ENCODE peak calls at places on chromosomes 7 and 10, in seven cellular contexts. One of them, this sample, is unnamed.

GRCh38 chr10:13089345-13089744 is 10.6 kb upstream of the OPTN start:
- DNase-seq in IMR-90: no peak
- DNase-seq in GM23248: no peak
- DNase-seq in K562: no peak
- DNase-seq in HCT116: no peak
- DNase-seq in neural progenitor cell: no peak
- DNase-seq in A549: no peak
- DNase-seq in this sample: no peak

GRCh38 chr10:49448924-49449323 is 53.0 kb upstream of the DRGX start:
- DNase-seq in IMR-90: no peak
- DNase-seq in GM23248: peak
- DNase-seq in K562: no peak
- DNase-seq in HCT116: no peak
- DNase-seq in neural progenitor cell: no peak
- DNase-seq in A549: no peak
- DNase-seq in this sample: no peak

GRCh38 chr10:35058134-35058533 is 32.0 kb downstream of the CUL2 start:
- DNase-seq in IMR-90: peak
- DNase-seq in GM23248: peak
- DNase-seq in K562: no peak
- DNase-seq in HCT116: no peak
- DNase-seq in neural progenitor cell: no peak
- DNase-seq in A549: peak
- DNase-seq in this sample: peak

GRCh38 chr10:9045311-9045710 is 990.8 kb downstream of the GATA3 start:
- DNase-seq in IMR-90: no peak
- DNase-seq in GM23248: no peak
- DNase-seq in K562: no peak
- DNase-seq in HCT116: no peak
- DNase-seq in neural progenitor cell: no peak
- DNase-seq in A549: no peak
- DNase-seq in this sample: no peak

GRCh38 chr10:5873515-5873995 is 16.1 kb downstream of the ANKRD16 start:
- DNase-seq in IMR-90: peak
- DNase-seq in GM23248: peak
- DNase-seq in K562: peak
- DNase-seq in HCT116: peak
- DNase-seq in neural progenitor cell: peak
- DNase-seq in A549: peak
- DNase-seq in this sample: peak

GRCh38 chr10:13827418-13827817 is 240.7 kb downstream of the PRPF18 start:
- DNase-seq in IMR-90: peak
- DNase-seq in GM23248: no peak
- DNase-seq in K562: no peak
- DNase-seq in HCT116: no peak
- DNase-seq in neural progenitor cell: no peak
- DNase-seq in A549: no peak
- DNase-seq in this sample: no peak

GRCh38 chr10:5945561-5946418 is 31.6 kb downstream of the IL15RA start:
- DNase-seq in IMR-90: peak
- DNase-seq in GM23248: peak
- DNase-seq in K562: no peak
- DNase-seq in HCT116: no peak
- DNase-seq in neural progenitor cell: no peak
- DNase-seq in A549: no peak
- DNase-seq in this sample: no peak

GRCh38 chr10:11142809-11143208 is 125.1 kb downstream of the CELF2 start:
- DNase-seq in IMR-90: no peak
- DNase-seq in GM23248: no peak
- DNase-seq in K562: no peak
- DNase-seq in HCT116: no peak
- DNase-seq in neural progenitor cell: no peak
- DNase-seq in A549: no peak
- DNase-seq in this sample: no peak

GRCh38 chr7:158910254-158911053 is 54.1 kb downstream of the DYNC2I1 start:
- DNase-seq in IMR-90: no peak
- DNase-seq in GM23248: no peak
- DNase-seq in K562: peak
- DNase-seq in HCT116: no peak
- DNase-seq in neural progenitor cell: no peak
- DNase-seq in A549: no peak
- DNase-seq in this sample: no peak

GRCh38 chr7:103142494-103142893 is 6.4 kb downstream of the NAPEPLD start:
- DNase-seq in IMR-90: no peak
- DNase-seq in GM23248: no peak
- DNase-seq in K562: no peak
- DNase-seq in HCT116: no peak
- DNase-seq in neural progenitor cell: no peak
- DNase-seq in A549: no peak
- DNase-seq in this sample: no peak

GRCh38 chr7:141039366-141039765 is 24.6 kb upstream of the MRPS33 start:
- DNase-seq in IMR-90: peak
- DNase-seq in GM23248: peak
- DNase-seq in K562: peak
- DNase-seq in HCT116: no peak
- DNase-seq in neural progenitor cell: no peak
- DNase-seq in A549: peak
- DNase-seq in this sample: no peak

GRCh38 chr10:97828721-97829120 is 20.9 kb upstream of the GOLGA7B start:
- DNase-seq in IMR-90: no peak
- DNase-seq in GM23248: no peak
- DNase-seq in K562: no peak
- DNase-seq in HCT116: no peak
- DNase-seq in neural progenitor cell: no peak
- DNase-seq in A549: no peak
- DNase-seq in this sample: no peak

GRCh38 chr10:29386347-29386999 is 97.6 kb downstream of the LYZL1 start:
- DNase-seq in IMR-90: peak
- DNase-seq in GM23248: peak
- DNase-seq in K562: peak
- DNase-seq in HCT116: no peak
- DNase-seq in neural progenitor cell: peak
- DNase-seq in A549: peak
- DNase-seq in this sample: peak

GRCh38 chr7:106870528-106870927 is 5.4 kb downstream of the PIK3CG start:
- DNase-seq in IMR-90: no peak
- DNase-seq in GM23248: no peak
- DNase-seq in K562: no peak
- DNase-seq in HCT116: no peak
- DNase-seq in neural progenitor cell: no peak
- DNase-seq in A549: no peak
- DNase-seq in this sample: no peak

GRCh38 chr7:106870983-106871410 is 5.9 kb downstream of the PIK3CG start:
- DNase-seq in IMR-90: peak
- DNase-seq in GM23248: peak
- DNase-seq in K562: no peak
- DNase-seq in HCT116: no peak
- DNase-seq in neural progenitor cell: no peak
- DNase-seq in A549: no peak
- DNase-seq in this sample: no peak

GRCh38 chr7:106869954-106870353 is 4.9 kb downstream of the PIK3CG start:
- DNase-seq in IMR-90: no peak
- DNase-seq in GM23248: no peak
- DNase-seq in K562: no peak
- DNase-seq in HCT116: no peak
- DNase-seq in neural progenitor cell: no peak
- DNase-seq in A549: no peak
- DNase-seq in this sample: no peak

GRCh38 chr7:106872763-106873162 is 7.7 kb downstream of the PIK3CG start:
- DNase-seq in IMR-90: no peak
- DNase-seq in GM23248: no peak
- DNase-seq in K562: no peak
- DNase-seq in HCT116: no peak
- DNase-seq in neural progenitor cell: no peak
- DNase-seq in A549: no peak
- DNase-seq in this sample: no peak

GRCh38 chr7:106871793-106872571 is 6.9 kb downstream of the PIK3CG start:
- DNase-seq in IMR-90: no peak
- DNase-seq in GM23248: no peak
- DNase-seq in K562: no peak
- DNase-seq in HCT116: no peak
- DNase-seq in neural progenitor cell: no peak
- DNase-seq in A549: no peak
- DNase-seq in this sample: no peak
- H3K4me2 ChIP-seq in IMR-90: no peak
- H3K4me2 ChIP-seq in GM23248: no peak
- H3K4me2 ChIP-seq in K562: peak
- H3K4me2 ChIP-seq in HCT116: no peak
- H3K4me2 ChIP-seq in neural progenitor cell: no peak
- H3K4me2 ChIP-seq in A549: no peak
- H3K4me2 ChIP-seq in this sample: no peak

GRCh38 chr7:132318338-132319318 is 257.6 kb downstream of the PLXNA4 start:
- DNase-seq in IMR-90: peak
- DNase-seq in GM23248: peak
- DNase-seq in K562: peak
- DNase-seq in HCT116: peak
- DNase-seq in neural progenitor cell: peak
- DNase-seq in A549: peak
- DNase-seq in this sample: peak
- H3K4me2 ChIP-seq in IMR-90: no peak
- H3K4me2 ChIP-seq in GM23248: no peak
- H3K4me2 ChIP-seq in K562: no peak
- H3K4me2 ChIP-seq in HCT116: peak
- H3K4me2 ChIP-seq in neural progenitor cell: peak
- H3K4me2 ChIP-seq in A549: peak
- H3K4me2 ChIP-seq in this sample: no peak

GRCh38 chr10:92238062-92238585 is 52.8 kb downstream of the CPEB3 start:
- DNase-seq in IMR-90: no peak
- DNase-seq in GM23248: no peak
- DNase-seq in K562: no peak
- DNase-seq in HCT116: no peak
- DNase-seq in neural progenitor cell: no peak
- DNase-seq in A549: no peak
- DNase-seq in this sample: no peak
- H3K4me2 ChIP-seq in IMR-90: no peak
- H3K4me2 ChIP-seq in GM23248: no peak
- H3K4me2 ChIP-seq in K562: peak
- H3K4me2 ChIP-seq in HCT116: peak
- H3K4me2 ChIP-seq in neural progenitor cell: no peak
- H3K4me2 ChIP-seq in A549: no peak
- H3K4me2 ChIP-seq in this sample: peak

GRCh38 chr10:50561816-50562215 is 61.9 kb downstream of the SGMS1 start:
- DNase-seq in IMR-90: no peak
- DNase-seq in GM23248: no peak
- DNase-seq in K562: peak
- DNase-seq in HCT116: no peak
- DNase-seq in neural progenitor cell: no peak
- DNase-seq in A549: no peak
- DNase-seq in this sample: peak
- H3K4me2 ChIP-seq in IMR-90: peak
- H3K4me2 ChIP-seq in GM23248: peak
- H3K4me2 ChIP-seq in K562: no peak
- H3K4me2 ChIP-seq in HCT116: no peak
- H3K4me2 ChIP-seq in neural progenitor cell: no peak
- H3K4me2 ChIP-seq in A549: no peak
- H3K4me2 ChIP-seq in this sample: no peak

DNA sequence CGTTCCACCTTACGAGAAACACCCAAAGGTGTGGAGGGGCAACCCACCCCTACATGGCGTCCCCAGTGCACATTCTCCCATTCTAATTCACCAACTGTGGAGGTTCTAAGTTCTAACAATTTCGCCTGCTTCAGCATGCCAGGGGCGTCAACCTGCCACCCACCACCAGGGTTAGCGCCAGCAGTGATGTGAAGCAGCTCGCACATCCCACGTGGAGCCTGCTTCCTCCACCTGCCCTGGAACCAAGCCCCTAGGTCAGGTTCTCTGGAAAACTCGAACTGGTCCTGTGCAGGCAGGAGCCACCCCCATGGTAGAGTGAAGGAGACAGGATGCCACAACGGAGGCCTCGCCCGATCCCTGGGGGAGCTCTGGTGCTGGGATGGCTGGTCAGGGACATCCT is 33.3 kb upstream of the FXYD4 start:
- DNase-seq in IMR-90: no peak
- DNase-seq in GM23248: no peak
- DNase-seq in K562: no peak
- DNase-seq in HCT116: no peak
- DNase-seq in neural progenitor cell: no peak
- DNase-seq in A549: no peak
- DNase-seq in this sample: no peak
- H3K4me2 ChIP-seq in IMR-90: no peak
- H3K4me2 ChIP-seq in GM23248: no peak
- H3K4me2 ChIP-seq in K562: no peak
- H3K4me2 ChIP-seq in HCT116: no peak
- H3K4me2 ChIP-seq in neural progenitor cell: peak
- H3K4me2 ChIP-seq in A549: peak
- H3K4me2 ChIP-seq in this sample: no peak

GRCh38 chr7:24930856-24931255 is 49.1 kb downstream of the OSBPL3 start:
- DNase-seq in IMR-90: no peak
- DNase-seq in GM23248: no peak
- DNase-seq in K562: no peak
- DNase-seq in HCT116: no peak
- DNase-seq in neural progenitor cell: no peak
- DNase-seq in A549: no peak
- DNase-seq in this sample: no peak
- H3K4me2 ChIP-seq in IMR-90: no peak
- H3K4me2 ChIP-seq in GM23248: no peak
- H3K4me2 ChIP-seq in K562: no peak
- H3K4me2 ChIP-seq in HCT116: no peak
- H3K4me2 ChIP-seq in neural progenitor cell: no peak
- H3K4me2 ChIP-seq in A549: no peak
- H3K4me2 ChIP-seq in this sample: no peak

DNA sequence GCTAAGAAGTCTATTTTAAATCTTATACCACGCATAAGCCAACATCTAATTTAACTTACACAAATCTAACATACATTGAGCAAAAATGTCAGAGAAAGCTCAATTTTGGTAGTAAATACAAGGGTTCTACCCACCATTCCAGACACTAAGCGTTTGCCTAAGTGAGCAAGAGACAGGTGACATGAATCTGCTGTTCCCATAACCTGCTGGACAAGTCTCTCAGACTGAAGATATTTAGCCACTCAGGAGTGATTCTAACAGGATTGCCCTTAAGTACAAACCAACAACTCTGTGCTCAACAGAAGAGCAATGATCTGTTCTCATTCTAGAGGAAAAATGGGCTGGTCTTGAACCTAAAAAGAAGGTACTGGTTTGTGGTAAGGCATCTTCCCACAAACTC is 18.8 kb downstream of the EZH2 start:
- DNase-seq in IMR-90: no peak
- DNase-seq in GM23248: no peak
- DNase-seq in K562: no peak
- DNase-seq in HCT116: no peak
- DNase-seq in neural progenitor cell: no peak
- DNase-seq in A549: no peak
- DNase-seq in this sample: no peak
- H3K4me2 ChIP-seq in IMR-90: no peak
- H3K4me2 ChIP-seq in GM23248: no peak
- H3K4me2 ChIP-seq in K562: no peak
- H3K4me2 ChIP-seq in HCT116: no peak
- H3K4me2 ChIP-seq in neural progenitor cell: no peak
- H3K4me2 ChIP-seq in A549: no peak
- H3K4me2 ChIP-seq in this sample: peak